ENCODE peak calls at places on chromosomes 4 and X, in eight cellular contexts. G is CD4-positive, alpha-beta T cell; X is fibroblast of lung; P is CD4-positive, alpha-beta memory T cell; B is A549; S is thoracic aorta; F is endodermal cell; D is CD8-positive, alpha-beta memory T cell. Y is an unnamed sample.
A peak's percentile ranks its signal among the peaks of the same experiment; 100 is the strongest.

GRCh38 chrX:22365460-22365859 is 92.7 kb downstream of the CBLL2 start:
- DNase-seq in G (no peak), X (peak; percentile 81), P (no peak), B (no peak), S (no peak), F (no peak), D (no peak), Y (no peak)

GRCh38 chrX:130539721-130540321 is 138.0 kb downstream of the RBMX2 start:
- DNase-seq in G (peak; percentile 7), X (peak; percentile 61), P (no peak), B (peak; percentile 25), S (no peak), F (peak; percentile 72), D (no peak), Y (no peak)

GRCh38 chrX:21158678-21159077 is 215.5 kb upstream of the CNKSR2 start:
- DNase-seq in G (no peak), X (no peak), P (no peak), B (no peak), S (no peak), F (peak; percentile 49), D (no peak), Y (no peak)

GRCh38 chr4:59180161-59180560 is 2020.0 kb upstream of the ADGRL3 start:
- DNase-seq in G (no peak), X (no peak), P (no peak), B (no peak), S (no peak), F (no peak), D (no peak), Y (no peak)

GRCh38 chrX:10395643-10396042 is 224.7 kb downstream of the MID1 start:
- DNase-seq in G (no peak), X (no peak), P (no peak), B (no peak), S (no peak), F (no peak), D (no peak), Y (no peak)

GRCh38 chr4:38896940-38897339 is 29.3 kb downstream of the FAM114A1 start:
- DNase-seq in G (no peak), X (no peak), P (no peak), B (no peak), S (no peak), F (no peak), D (no peak), Y (no peak)

GRCh38 chr4:5127556-5127955 is 76.3 kb downstream of the STK32B start:
- DNase-seq in G (no peak), X (peak; percentile 0), P (no peak), B (no peak), S (no peak), F (no peak), D (no peak), Y (no peak)

GRCh38 chrX:110310896-110311295 is 7.0 kb downstream of the AMMECR1 start:
- DNase-seq in G (no peak), X (peak; percentile 24), P (peak; percentile 69), B (no peak), S (no peak), F (no peak), D (peak; percentile 46), Y (peak; percentile 7)

GRCh38 chrX:53684415-53685192 is 1.9 kb downstream of the HUWE1 start:
- DNase-seq in G (no peak), X (no peak), P (no peak), B (peak; percentile 1), S (no peak), F (no peak), D (no peak), Y (no peak)

GRCh38 chr4:112593438-112594133 is 43.1 kb downstream of the ZGRF1 start:
- DNase-seq in G (no peak), X (no peak), P (no peak), B (no peak), S (no peak), F (no peak), D (no peak), Y (no peak)

GRCh38 chr4:72489267-72489666 is 79.8 kb downstream of the ADAMTS3 start:
- DNase-seq in G (no peak), X (peak; percentile 68), P (no peak), B (no peak), S (no peak), F (no peak), D (no peak), Y (no peak)

GRCh38 chr4:138573246-138573645 is 331.1 kb upstream of the SLC7A11 start:
- DNase-seq in G (no peak), X (no peak), P (no peak), B (no peak), S (no peak), F (no peak), D (no peak), Y (no peak)

GRCh38 chr4:138576684-138577083 is 334.5 kb upstream of the SLC7A11 start:
- DNase-seq in G (no peak), X (peak; percentile 59), P (no peak), B (peak; percentile 4), S (no peak), F (peak; percentile 55), D (no peak), Y (no peak)

GRCh38 chr4:138577145-138577544 is 335.0 kb upstream of the SLC7A11 start:
- DNase-seq in G (no peak), X (no peak), P (no peak), B (no peak), S (no peak), F (no peak), D (no peak), Y (no peak)

GRCh38 chr4:138579146-138579545 is 337.0 kb upstream of the SLC7A11 start:
- DNase-seq in G (no peak), X (no peak), P (no peak), B (no peak), S (no peak), F (no peak), D (no peak), Y (no peak)
- H3K9me3 ChIP-seq in G (peaks cover 10% of the 10 kb centered on the region), X (no peaks in the 10 kb centered on the region), P (no peaks in the 10 kb centered on the region), B (no peaks in the 10 kb centered on the region), S (peaks cover 14% of the 10 kb centered on the region), F (peaks cover 20% of the 10 kb centered on the region), D (no peaks in the 10 kb centered on the region), Y (peaks cover 9% of the 10 kb centered on the region)

DNA sequence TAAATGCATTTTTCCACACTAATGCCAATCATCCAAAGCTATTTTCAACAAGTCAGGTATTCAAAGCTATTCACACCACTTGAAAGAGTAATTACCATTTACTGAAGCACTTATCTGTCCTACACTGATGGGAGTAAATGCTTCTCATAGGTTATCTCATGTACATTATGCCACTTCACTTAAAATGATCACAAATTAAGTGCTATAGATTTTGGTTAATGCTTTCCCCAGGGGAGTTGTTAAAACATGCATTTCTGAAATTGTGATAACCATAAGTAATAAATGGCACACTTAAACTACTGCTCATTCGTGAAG is 6.7 kb downstream of the PPM1K start:
- DNase-seq in G (no peak), X (no peak), P (no peak), B (no peak), S (no peak), F (no peak), D (no peak), Y (no peak)
- H3K9me3 ChIP-seq in G (no peaks in the 10 kb centered on the region), X (no peaks in the 10 kb centered on the region), P (no peaks in the 10 kb centered on the region), B (no peaks in the 10 kb centered on the region), S (no peaks in the 10 kb centered on the region), F (peaks cover 68% of the 10 kb centered on the region), D (no peaks in the 10 kb centered on the region), Y (no peaks in the 10 kb centered on the region)

GRCh38 chr4:25209702-25210101 is 24.1 kb upstream of the PI4K2B start:
- DNase-seq in G (no peak), X (no peak), P (no peak), B (no peak), S (no peak), F (no peak), D (no peak), Y (no peak)

GRCh38 chr4:25213327-25213979 is 20.4 kb upstream of the PI4K2B start:
- DNase-seq in G (no peak), X (no peak), P (no peak), B (no peak), S (no peak), F (no peak), D (no peak), Y (no peak)

GRCh38 chr4:25212822-25213221 is 21.0 kb upstream of the PI4K2B start:
- DNase-seq in G (no peak), X (no peak), P (no peak), B (no peak), S (no peak), F (no peak), D (no peak), Y (no peak)

GRCh38 chr4:25211721-25212120 is 22.1 kb upstream of the PI4K2B start:
- DNase-seq in G (no peak), X (no peak), P (no peak), B (no peak), S (no peak), F (no peak), D (no peak), Y (no peak)

DNA sequence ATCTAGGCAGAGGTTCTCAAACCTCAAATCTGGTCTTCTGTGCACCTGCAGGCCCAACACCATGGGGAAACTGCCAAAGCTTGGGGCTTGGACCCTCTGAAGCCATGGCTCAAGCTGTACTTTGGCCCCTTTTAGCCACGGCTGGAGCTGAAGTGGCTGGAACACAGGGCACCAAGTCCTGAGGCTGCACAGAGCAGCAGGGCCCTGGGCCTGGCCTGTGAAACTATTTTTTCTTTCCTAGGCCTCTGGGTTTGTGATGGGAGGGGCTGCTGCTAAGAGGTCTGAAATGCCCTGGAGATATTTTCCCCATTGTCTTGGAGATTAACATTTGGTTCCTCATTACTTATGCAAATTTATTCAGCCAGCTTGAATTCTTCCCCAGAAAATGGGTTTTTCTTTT is 18.3 kb upstream of the PI4K2B start:
- DNase-seq in G (no peak), X (no peak), P (no peak), B (no peak), S (no peak), F (peak; percentile 47), D (no peak), Y (no peak)
- H3K9me3 ChIP-seq in G (peaks cover 12% of the 10 kb centered on the region), X (no peaks in the 10 kb centered on the region), P (no peaks in the 10 kb centered on the region), B (no peaks in the 10 kb centered on the region), S (peaks cover 12% of the 10 kb centered on the region), F (peaks cover 30% of the 10 kb centered on the region), D (no peaks in the 10 kb centered on the region), Y (no peaks in the 10 kb centered on the region)

GRCh38 chr4:1406946-1407656 is 859 bp upstream of the NKX1-1 start:
- DNase-seq in G (no peak), X (no peak), P (no peak), B (no peak), S (no peak), F (peak; percentile 50), D (peak; percentile 35), Y (no peak)
- H3K9me3 ChIP-seq in G (no peaks in the 10 kb centered on the region), X (no peaks in the 10 kb centered on the region), P (no peaks in the 10 kb centered on the region), B (no peaks in the 10 kb centered on the region), S (no peaks in the 10 kb centered on the region), F (no peaks in the 10 kb centered on the region), D (no peaks in the 10 kb centered on the region), Y (no peaks in the 10 kb centered on the region)

GRCh38 chr4:184331155-184331995 is 113.7 kb upstream of the ENPP6 start:
- DNase-seq in G (no peak), X (peak; percentile 12), P (no peak), B (no peak), S (no peak), F (peak; percentile 13), D (no peak), Y (no peak)
- H3K9me3 ChIP-seq in G (no peaks in the 10 kb centered on the region), X (no peaks in the 10 kb centered on the region), P (no peaks in the 10 kb centered on the region), B (no peaks in the 10 kb centered on the region), S (no peaks in the 10 kb centered on the region), F (no peaks in the 10 kb centered on the region), D (no peaks in the 10 kb centered on the region), Y (no peaks in the 10 kb centered on the region)

GRCh38 chrX:153353416-153353815 is 19.5 kb downstream of the ZNF275 start:
- DNase-seq in G (no peak), X (no peak), P (no peak), B (no peak), S (no peak), F (peak; percentile 54), D (no peak), Y (no peak)
- H3K9me3 ChIP-seq in G (no peaks in the 10 kb centered on the region), X (no peaks in the 10 kb centered on the region), P (no peaks in the 10 kb centered on the region), B (no peaks in the 10 kb centered on the region), S (no peaks in the 10 kb centered on the region), F (no peaks in the 10 kb centered on the region), D (no peaks in the 10 kb centered on the region), Y (no peaks in the 10 kb centered on the region)

GRCh38 chr4:180809439-180809838 is 1433.8 kb upstream of the TENM3 start:
- DNase-seq in G (no peak), X (peak; percentile 20), P (no peak), B (no peak), S (no peak), F (no peak), D (no peak), Y (no peak)
- H3K9me3 ChIP-seq in G (no peaks in the 10 kb centered on the region), X (no peaks in the 10 kb centered on the region), P (no peaks in the 10 kb centered on the region), B (no peaks in the 10 kb centered on the region), S (no peaks in the 10 kb centered on the region), F (no peaks in the 10 kb centered on the region), D (no peaks in the 10 kb centered on the region), Y (no peaks in the 10 kb centered on the region)

Y was measured in T-helper 17 cell.